ENCODE peak calls at places on chromosomes 12 and 14, in nine cellular contexts. One of them, this sample, is unnamed.

GRCh38 chr12:51801027-51801426 is 47.5 kb downstream of the FIGNL2 start:
- DNase-seq in nucleus accumbens: no peak
- DNase-seq in H4: no peak
- DNase-seq in C1 segment of cervical spinal cord: no peak
- DNase-seq in HFFc6: no peak
- DNase-seq in GM23248: no peak
- DNase-seq in head of caudate nucleus: no peak
- DNase-seq in HTR-8/SVneo: no peak
- DNase-seq in mucosa of descending colon: no peak
- DNase-seq in this sample: no peak

GRCh38 chr12:5479761-5480160 is 47.9 kb downstream of the NTF3 start:
- DNase-seq in nucleus accumbens: no peak
- DNase-seq in H4: no peak
- DNase-seq in C1 segment of cervical spinal cord: no peak
- DNase-seq in HFFc6: no peak
- DNase-seq in GM23248: no peak
- DNase-seq in head of caudate nucleus: no peak
- DNase-seq in HTR-8/SVneo: no peak
- DNase-seq in mucosa of descending colon: no peak
- DNase-seq in this sample: no peak

GRCh38 chr12:94340568-94340967 is 119.1 kb downstream of the CEP83 start:
- DNase-seq in nucleus accumbens: no peak
- DNase-seq in H4: no peak
- DNase-seq in C1 segment of cervical spinal cord: no peak
- DNase-seq in HFFc6: no peak
- DNase-seq in GM23248: no peak
- DNase-seq in head of caudate nucleus: no peak
- DNase-seq in HTR-8/SVneo: no peak
- DNase-seq in mucosa of descending colon: peak; percentile 13
- DNase-seq in this sample: no peak

GRCh38 chr14:22432348-22432976 is 156.6 kb downstream of the DAD1 start:
- DNase-seq in nucleus accumbens: no peak
- DNase-seq in H4: peak; percentile 93
- DNase-seq in C1 segment of cervical spinal cord: peak; percentile 31
- DNase-seq in HFFc6: peak; percentile 76
- DNase-seq in GM23248: peak; percentile 89
- DNase-seq in head of caudate nucleus: no peak
- DNase-seq in HTR-8/SVneo: peak; percentile 56
- DNase-seq in mucosa of descending colon: peak; percentile 79
- DNase-seq in this sample: no peak

GRCh38 chr14:68510201-68510600 is 282.7 kb downstream of the ZFP36L1 start:
- DNase-seq in nucleus accumbens: no peak
- DNase-seq in H4: peak; percentile 22
- DNase-seq in C1 segment of cervical spinal cord: no peak
- DNase-seq in HFFc6: peak; percentile 90
- DNase-seq in GM23248: peak; percentile 86
- DNase-seq in head of caudate nucleus: no peak
- DNase-seq in HTR-8/SVneo: no peak
- DNase-seq in mucosa of descending colon: peak; percentile 54
- DNase-seq in this sample: no peak

GRCh38 chr12:110079477-110080400 is 31.4 kb upstream of the C12orf76 start:
- DNase-seq in nucleus accumbens: peak; percentile 38
- DNase-seq in H4: peak; percentile 68
- DNase-seq in C1 segment of cervical spinal cord: peak; percentile 89
- DNase-seq in HFFc6: no peak
- DNase-seq in GM23248: no peak
- DNase-seq in head of caudate nucleus: peak; percentile 90
- DNase-seq in HTR-8/SVneo: no peak
- DNase-seq in mucosa of descending colon: peak; percentile 55
- DNase-seq in this sample: peak; percentile 62

GRCh38 chr12:10982244-10982643 is 4.5 kb downstream of the TAS2R50 start:
- DNase-seq in nucleus accumbens: no peak
- DNase-seq in H4: no peak
- DNase-seq in C1 segment of cervical spinal cord: no peak
- DNase-seq in HFFc6: no peak
- DNase-seq in GM23248: no peak
- DNase-seq in head of caudate nucleus: no peak
- DNase-seq in HTR-8/SVneo: no peak
- DNase-seq in mucosa of descending colon: peak; percentile 16
- DNase-seq in this sample: no peak

GRCh38 chr14:35353409-35354172 is 51.0 kb downstream of the NFKBIA start:
- DNase-seq in nucleus accumbens: no peak
- DNase-seq in H4: peak; percentile 1
- DNase-seq in C1 segment of cervical spinal cord: no peak
- DNase-seq in HFFc6: no peak
- DNase-seq in GM23248: no peak
- DNase-seq in head of caudate nucleus: no peak
- DNase-seq in HTR-8/SVneo: no peak
- DNase-seq in mucosa of descending colon: no peak
- DNase-seq in this sample: no peak

GRCh38 chr12:120598674-120599463 is 17.7 kb upstream of the POP5 start:
- DNase-seq in nucleus accumbens: no peak
- DNase-seq in H4: peak; percentile 47
- DNase-seq in C1 segment of cervical spinal cord: no peak
- DNase-seq in HFFc6: peak; percentile 32
- DNase-seq in GM23248: peak; percentile 72
- DNase-seq in head of caudate nucleus: no peak
- DNase-seq in HTR-8/SVneo: peak; percentile 54
- DNase-seq in mucosa of descending colon: no peak
- DNase-seq in this sample: no peak

GRCh38 chr12:78191611-78192010 is 360.9 kb downstream of the NAV3 start:
- DNase-seq in nucleus accumbens: no peak
- DNase-seq in H4: no peak
- DNase-seq in C1 segment of cervical spinal cord: no peak
- DNase-seq in HFFc6: no peak
- DNase-seq in GM23248: peak; percentile 48
- DNase-seq in head of caudate nucleus: no peak
- DNase-seq in HTR-8/SVneo: no peak
- DNase-seq in mucosa of descending colon: no peak
- DNase-seq in this sample: no peak

GRCh38 chr12:1583421-1584078 is 10.8 kb downstream of the FBXL14 start:
- DNase-seq in nucleus accumbens: no peak
- DNase-seq in H4: peak; percentile 86
- DNase-seq in C1 segment of cervical spinal cord: peak; percentile 54
- DNase-seq in HFFc6: peak; percentile 81
- DNase-seq in GM23248: peak; percentile 93
- DNase-seq in head of caudate nucleus: peak; percentile 75
- DNase-seq in HTR-8/SVneo: peak; percentile 96
- DNase-seq in mucosa of descending colon: peak; percentile 89
- DNase-seq in this sample: peak; percentile 51

GRCh38 chr12:122865268-122866231 is 30.3 kb downstream of the HIP1R start:
- DNase-seq in nucleus accumbens: no peak
- DNase-seq in H4: no peak
- DNase-seq in C1 segment of cervical spinal cord: no peak
- DNase-seq in HFFc6: no peak
- DNase-seq in GM23248: peak; percentile 38
- DNase-seq in head of caudate nucleus: peak; percentile 58
- DNase-seq in HTR-8/SVneo: no peak
- DNase-seq in mucosa of descending colon: peak; percentile 57
- DNase-seq in this sample: peak; percentile 27

GRCh38 chr12:50297996-50298395 is 14.7 kb upstream of the LIMA1 start:
- DNase-seq in nucleus accumbens: no peak
- DNase-seq in H4: no peak
- DNase-seq in C1 segment of cervical spinal cord: no peak
- DNase-seq in HFFc6: no peak
- DNase-seq in GM23248: no peak
- DNase-seq in head of caudate nucleus: no peak
- DNase-seq in HTR-8/SVneo: no peak
- DNase-seq in mucosa of descending colon: no peak
- DNase-seq in this sample: no peak

GRCh38 chr14:97704316-97704715 is 907.1 kb downstream of the VRK1 start:
- DNase-seq in nucleus accumbens: no peak
- DNase-seq in H4: no peak
- DNase-seq in C1 segment of cervical spinal cord: no peak
- DNase-seq in HFFc6: no peak
- DNase-seq in GM23248: no peak
- DNase-seq in head of caudate nucleus: no peak
- DNase-seq in HTR-8/SVneo: no peak
- DNase-seq in mucosa of descending colon: no peak
- DNase-seq in this sample: no peak

GRCh38 chr14:20383636-20384035 is 29.7 kb downstream of the TEP1 start:
- DNase-seq in nucleus accumbens: no peak
- DNase-seq in H4: no peak
- DNase-seq in C1 segment of cervical spinal cord: no peak
- DNase-seq in HFFc6: no peak
- DNase-seq in GM23248: no peak
- DNase-seq in head of caudate nucleus: no peak
- DNase-seq in HTR-8/SVneo: no peak
- DNase-seq in mucosa of descending colon: no peak
- DNase-seq in this sample: no peak

GRCh38 chr12:41661141-41661540 is 473.0 kb downstream of the PDZRN4 start:
- DNase-seq in nucleus accumbens: no peak
- DNase-seq in H4: no peak
- DNase-seq in C1 segment of cervical spinal cord: no peak
- DNase-seq in HFFc6: no peak
- DNase-seq in GM23248: no peak
- DNase-seq in head of caudate nucleus: no peak
- DNase-seq in HTR-8/SVneo: no peak
- DNase-seq in mucosa of descending colon: no peak
- DNase-seq in this sample: no peak

GRCh38 chr14:104881369-104881979 is 16.4 kb downstream of the CEP170B start:
- DNase-seq in nucleus accumbens: no peak
- DNase-seq in H4: no peak
- DNase-seq in C1 segment of cervical spinal cord: no peak
- DNase-seq in HFFc6: no peak
- DNase-seq in GM23248: no peak
- DNase-seq in head of caudate nucleus: no peak
- DNase-seq in HTR-8/SVneo: no peak
- DNase-seq in mucosa of descending colon: no peak
- DNase-seq in this sample: no peak

GRCh38 chr14:80850197-80850814 is 91.2 kb downstream of the CEP128 start:
- DNase-seq in nucleus accumbens: no peak
- DNase-seq in H4: peak; percentile 9
- DNase-seq in C1 segment of cervical spinal cord: no peak
- DNase-seq in HFFc6: peak; percentile 50
- DNase-seq in GM23248: peak; percentile 50
- DNase-seq in head of caudate nucleus: no peak
- DNase-seq in HTR-8/SVneo: peak; percentile 10
- DNase-seq in mucosa of descending colon: no peak
- DNase-seq in this sample: no peak